ENCODE peak calls at places on chromosome 4, in nine cellular contexts. U is dorsolateral prefrontal cortex; B is CD8-positive, alpha-beta T cell; T is ascending aorta; G is body of pancreas; Z is cardiac muscle cell; I is fibroblast of lung; J is AG10803; X is testis. E is an unnamed sample.

GRCh38 chr4:16196482-16197393 is 29.5 kb downstream of the TAPT1 start:
- DNase-seq in X (no peak), G (no peak), U (no peak), T (no peak), B (no peak), Z (peak), I (peak), J (peak), E (peak)

GRCh38 chr4:153267013-153267412 is 62.8 kb downstream of the TRIM2 start:
- DNase-seq in Z (peak), G (peak), I (peak), X (no peak), T (no peak), J (no peak), U (no peak), B (no peak), E (peak)

GRCh38 chr4:101967697-101968346 is 177.3 kb downstream of the BANK1 start:
- DNase-seq in B (no peak), X (no peak), J (no peak), G (no peak), U (no peak), I (peak), Z (peak), T (no peak), E (no peak)

GRCh38 chr4:3708611-3709010 is 57.6 kb upstream of the ADRA2C start:
- DNase-seq in Z (no peak), J (no peak), B (no peak), X (no peak), G (no peak), T (peak), I (no peak), U (no peak), E (no peak)

GRCh38 chr4:48388504-48389154 is 47.3 kb downstream of the SLAIN2 start:
- DNase-seq in B (no peak), T (no peak), I (peak), X (no peak), Z (peak), G (no peak), J (peak), U (no peak), E (peak)

GRCh38 chr4:184444953-184445309 is 29.4 kb downstream of the IRF2 start:
- DNase-seq in X (peak), J (no peak), U (no peak), T (no peak), I (no peak), B (peak), Z (no peak), G (no peak), E (no peak)

GRCh38 chr4:3797831-3798500 is 31.8 kb downstream of the ADRA2C start:
- DNase-seq in U (no peak), Z (no peak), T (no peak), B (no peak), J (no peak), X (no peak), G (no peak), I (no peak), E (no peak)

GRCh38 chr4:8731364-8731763 is 138.8 kb downstream of the CPZ start:
- DNase-seq in G (no peak), J (no peak), Z (no peak), I (no peak), T (no peak), B (no peak), U (no peak), X (no peak), E (no peak)

GRCh38 chr4:173494013-173494970 is 35.7 kb downstream of the HAND2 start:
- DNase-seq in I (peak), Z (peak), G (peak), J (peak), B (peak), X (peak), U (no peak), T (peak), E (peak)

GRCh38 chr4:2977116-2978097 is 14.0 kb downstream of the GRK4 start:
- DNase-seq in U (no peak), X (no peak), T (no peak), B (no peak), Z (peak), G (no peak), J (peak), I (peak), E (peak)

GRCh38 chr4:106854970-106855369 is 181.1 kb downstream of the DKK2 start:
- DNase-seq in G (no peak), Z (no peak), X (no peak), U (no peak), I (no peak), T (no peak), J (peak), B (no peak), E (peak)

GRCh38 chr4:86498560-86499166 is 95.5 kb upstream of the PTPN13 start:
- DNase-seq in Z (peak), I (peak), U (no peak), J (peak), B (no peak), G (no peak), T (no peak), X (peak), E (peak)

GRCh38 chr4:3045500-3045850 is 28.9 kb downstream of the HTT-AS start:
- DNase-seq in U (no peak), J (peak), Z (peak), G (peak), B (peak), I (peak), X (no peak), T (peak), E (peak)

GRCh38 chr4:93147524-93148212 is 680.9 kb upstream of the ATOH1 start:
- DNase-seq in B (no peak), U (no peak), I (no peak), X (no peak), T (no peak), J (no peak), Z (no peak), G (no peak), E (no peak)

GRCh38 chr4:84726356-84726755 is 143.4 kb downstream of the CDS1 start:
- DNase-seq in T (no peak), G (no peak), B (no peak), J (peak), I (peak), U (no peak), Z (no peak), X (no peak), E (no peak)

GRCh38 chr4:19711871-19712270 is 539.8 kb upstream of the SLIT2 start:
- DNase-seq in G (no peak), J (peak), I (peak), U (no peak), T (no peak), Z (peak), X (no peak), B (no peak), E (peak)

GRCh38 chr4:14607578-14607977 is 394.7 kb upstream of the CPEB2 start:
- DNase-seq in G (no peak), I (no peak), B (no peak), T (no peak), J (no peak), Z (peak), U (no peak), X (no peak), E (peak)

GRCh38 chr4:25795566-25796454 is 67.0 kb downstream of the SEL1L3 start:
- DNase-seq in I (peak), T (no peak), X (peak), U (no peak), Z (peak), J (peak), B (no peak), G (no peak), E (peak)

GRCh38 chr4:32440391-32440790 is 1720.2 kb downstream of the PCDH7 start:
- DNase-seq in Z (no peak), J (no peak), U (no peak), G (no peak), B (no peak), X (no peak), T (no peak), I (no peak), E (no peak)

GRCh38 chr4:3189459-3189858 is 59.5 kb upstream of the MSANTD1 start:
- DNase-seq in X (no peak), U (no peak), B (no peak), J (no peak), G (no peak), T (no peak), Z (no peak), I (no peak), E (no peak)

GRCh38 chr4:145535202-145535601 is 53.5 kb downstream of the SMAD1 start:
- DNase-seq in B (no peak), J (no peak), G (no peak), T (no peak), U (no peak), Z (no peak), X (no peak), I (no peak), E (no peak)

GRCh38 chr4:33890841-33891240 is 2353.5 kb downstream of the ARAP2 start:
- DNase-seq in G (no peak), Z (peak), I (no peak), J (peak), T (no peak), B (no peak), X (no peak), U (no peak), E (no peak)

GRCh38 chr4:86924805-86925204 is 10.0 kb upstream of the AFF1 start:
- DNase-seq in J (peak), B (no peak), I (peak), U (no peak), X (no peak), T (no peak), G (no peak), Z (peak), E (peak)

GRCh38 chr4:2507259-2507658 is 29.2 kb upstream of the FAM193A start:
- DNase-seq in Z (no peak), T (no peak), G (no peak), J (no peak), X (no peak), I (no peak), U (no peak), B (no peak), E (no peak)

GRCh38 chr4:142563682-142564291 is 282.3 kb downstream of the INPP4B start:
- DNase-seq in J (no peak), U (no peak), Z (no peak), X (no peak), I (peak), T (no peak), B (no peak), G (no peak), E (peak)

GRCh38 chr4:71004281-71004851 is 10.9 kb downstream of the DCK start:
- DNase-seq in G (no peak), T (no peak), I (no peak), Z (no peak), J (no peak), X (no peak), U (no peak), B (peak), E (no peak)
- H3K4me3 ChIP-seq in G (no peak), T (no peak), I (no peak), Z (no peak), J (no peak), X (no peak), U (no peak), B (peak), E (no peak)

GRCh38 chr4:78616046-78616498 is 64.5 kb downstream of the ANXA3 start:
- DNase-seq in J (peak), T (no peak), G (no peak), U (no peak), I (peak), X (no peak), Z (peak), B (no peak), E (peak)

GRCh38 chr4:78612398-78613005 is 60.9 kb downstream of the ANXA3 start:
- DNase-seq in B (no peak), J (peak), I (peak), U (no peak), Z (peak), G (peak), T (no peak), X (peak), E (peak)

GRCh38 chr4:78611215-78611558 is 59.6 kb downstream of the ANXA3 start:
- DNase-seq in G (no peak), J (no peak), Z (no peak), U (no peak), I (no peak), X (no peak), B (no peak), T (no peak), E (no peak)

GRCh38 chr4:78610546-78611214 is 59.1 kb downstream of the ANXA3 start:
- DNase-seq in X (no peak), J (peak), I (peak), T (no peak), Z (peak), U (no peak), B (no peak), G (no peak), E (peak)

GRCh38 chr4:78613522-78614311 is 62.1 kb downstream of the ANXA3 start:
- DNase-seq in B (no peak), I (no peak), U (no peak), G (no peak), J (no peak), T (no peak), Z (no peak), X (no peak), E (no peak)
- TF ChIP-seq CTCF in B (no peak), I (no peak), U (no peak), G (no peak), J (no peak), T (no peak), Z (no peak), X (no peak), E (no peak)

DNA sequence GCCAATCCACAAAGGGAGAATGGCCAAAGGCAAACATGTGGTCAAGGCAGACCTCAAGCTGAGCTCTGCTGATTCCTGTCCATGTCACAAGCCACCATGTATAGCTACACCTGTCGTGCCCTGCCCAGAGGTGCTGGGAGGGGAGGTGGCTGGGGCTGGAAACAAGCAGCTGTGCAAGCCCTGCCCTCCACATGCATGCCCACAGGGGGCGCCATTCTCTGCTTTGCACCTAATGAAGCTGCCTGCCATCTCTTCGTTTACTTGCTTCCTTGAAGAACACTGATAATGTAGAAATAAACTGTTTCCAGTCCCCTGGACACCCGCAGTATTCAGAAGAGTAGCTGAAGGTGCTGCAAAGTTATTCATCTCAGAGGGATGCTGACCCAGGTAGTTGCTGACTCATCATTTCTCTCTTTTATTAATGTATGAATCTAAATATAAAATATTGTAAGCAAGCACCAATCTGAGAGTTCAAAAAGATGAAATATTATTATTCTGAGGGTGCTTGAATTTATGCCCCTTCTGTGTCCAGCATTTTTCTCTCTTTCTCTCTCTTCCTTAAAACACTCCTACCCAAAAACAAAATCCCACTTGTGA is 278.6 kb downstream of the ADGRA3 start:
- DNase-seq in J (no peak), I (no peak), T (no peak), X (peak), Z (peak), G (peak), U (no peak), B (peak), E (no peak)
- H3K4me3 ChIP-seq in J (no peak), I (no peak), T (no peak), X (no peak), Z (no peak), G (no peak), U (no peak), B (peak), E (no peak)

DNA sequence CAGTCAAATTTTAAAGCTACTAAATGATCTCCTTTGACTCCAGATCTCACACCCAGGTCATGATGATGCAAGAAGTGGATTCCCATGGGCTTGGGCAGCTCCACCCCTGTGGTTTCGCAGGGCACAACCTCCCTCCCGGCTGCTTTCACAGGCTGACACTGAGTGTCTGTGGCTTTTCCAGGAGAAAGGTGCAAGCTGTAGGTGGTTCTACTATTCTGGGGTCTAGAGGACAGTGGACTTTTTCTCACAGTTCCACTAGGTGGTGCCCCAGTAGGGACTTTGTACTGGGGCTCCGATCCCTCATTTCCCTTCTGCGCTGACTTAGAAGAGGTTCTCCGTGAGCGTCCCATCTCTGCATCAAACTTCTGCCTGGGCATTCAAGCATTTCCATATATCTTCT is 845.2 kb downstream of the PCDH18 start:
- DNase-seq in T (no peak), X (no peak), G (no peak), J (no peak), Z (peak), B (no peak), U (no peak), I (no peak), E (peak)
- TF ChIP-seq CTCF in T (no peak), X (no peak), G (no peak), J (no peak), Z (peak), B (no peak), U (no peak), I (no peak), E (peak)

GRCh38 chr4:118889313-118889694 is 650 bp downstream of the SYNPO2 start:
- DNase-seq in U (no peak), I (no peak), X (peak), G (no peak), T (no peak), J (no peak), Z (no peak), B (no peak), E (peak)
- H3K4me3 ChIP-seq in U (peak), I (peak), X (peak), G (no peak), T (peak), J (peak), Z (peak), B (peak), E (peak)

GRCh38 chr4:144409525-144409924 is 236.4 kb upstream of the HHIP start:
- DNase-seq in G (no peak), I (no peak), J (no peak), X (no peak), B (no peak), T (no peak), Z (no peak), U (no peak), E (no peak)
- TF ChIP-seq CTCF in G (no peak), I (no peak), J (no peak), X (no peak), B (no peak), T (no peak), Z (no peak), U (no peak), E (no peak)

DNA sequence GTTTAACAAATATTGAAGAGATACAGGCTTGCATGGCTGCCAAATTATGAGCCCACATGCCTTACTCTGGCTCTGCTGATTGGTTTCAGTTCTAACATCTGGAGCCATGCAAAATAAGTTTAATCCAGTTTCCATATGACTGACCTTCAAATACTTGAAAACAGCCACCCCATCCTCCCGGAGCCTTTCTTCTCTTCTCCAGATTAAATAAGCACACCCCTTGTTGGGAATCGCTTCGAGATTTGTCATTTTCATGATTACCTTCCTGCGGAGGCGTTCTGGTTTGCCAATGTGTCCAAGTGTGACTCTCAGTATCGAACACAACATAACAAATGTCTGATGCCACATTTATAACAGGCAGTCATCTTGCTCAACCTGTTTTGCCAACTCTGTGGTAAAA is 101.6 kb upstream of the JADE1 start:
- DNase-seq in X (no peak), G (peak), I (peak), B (no peak), T (no peak), U (no peak), Z (peak), J (peak), E (peak)
- H3K4me3 ChIP-seq in X (no peak), G (no peak), I (no peak), B (no peak), T (peak), U (no peak), Z (no peak), J (peak), E (no peak)

GRCh38 chr4:182625193-182625592 is 292.0 kb downstream of the DCTD start:
- DNase-seq in G (no peak), Z (no peak), B (no peak), I (no peak), U (no peak), X (no peak), J (no peak), T (no peak), E (no peak)

GRCh38 chr4:182624281-182624680 is 292.9 kb downstream of the DCTD start:
- DNase-seq in B (no peak), T (no peak), J (no peak), U (no peak), X (no peak), I (no peak), G (no peak), Z (no peak), E (no peak)

GRCh38 chr4:182628540-182628939 is 288.6 kb downstream of the DCTD start:
- DNase-seq in J (no peak), U (no peak), T (no peak), G (no peak), B (no peak), Z (no peak), I (no peak), X (no peak), E (no peak)

DNA sequence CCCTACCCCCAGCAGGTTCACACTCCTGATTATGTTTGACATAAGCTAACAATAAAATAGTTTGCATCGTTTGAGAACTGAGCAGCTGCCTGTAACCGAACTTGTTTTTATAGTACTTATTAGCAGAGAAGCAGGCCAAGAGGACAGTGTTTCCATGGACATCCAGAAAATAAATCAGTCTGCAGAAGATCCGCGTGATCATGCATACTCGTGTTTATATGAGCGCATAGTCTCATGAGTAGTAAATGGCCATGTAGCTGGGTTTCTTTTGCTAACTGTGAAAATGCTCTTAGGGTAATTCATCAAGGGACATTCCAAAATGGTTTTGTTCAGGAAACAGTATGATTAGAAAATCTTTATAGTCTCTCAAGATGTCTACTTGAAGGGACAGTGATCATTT is 289.2 kb downstream of the DCTD start:
- DNase-seq in G (no peak), B (no peak), X (no peak), U (no peak), J (no peak), Z (no peak), T (no peak), I (no peak), E (no peak)
- TF ChIP-seq CTCF in G (no peak), B (no peak), X (no peak), U (no peak), J (no peak), Z (no peak), T (no peak), I (no peak), E (no peak)

E was measured in choroid plexus epithelial cell.